ENCODE peak calls at places on chromosome 7, in five cellular contexts. D is WTC11, Z is hepatic stellate cell, E is HT1080, Y is Calu3. T is an unnamed sample.

GRCh38 chr7:106737202-106737562 is 76.2 kb upstream of the CCDC71L start:
- DNase-seq in D (no peak), Y (peak; percentile 4), Z (no peak), E (peak; percentile 55), T (no peak)

GRCh38 chr7:108824840-108825540 is 255.3 kb downstream of the DNAJB9 start:
- DNase-seq in Y (no peak), Z (no peak), E (peak; percentile 92), D (no peak), T (no peak)

GRCh38 chr7:77698042-77698625 is 1.9 kb downstream of the RSBN1L start:
- DNase-seq in Z (no peak), E (no peak), Y (no peak), D (no peak), T (no peak)

GRCh38 chr7:40964610-40965009 is 738.3 kb downstream of the INHBA start:
- DNase-seq in D (no peak), E (no peak), Y (no peak), Z (no peak), T (no peak)

GRCh38 chr7:76000566-76000965 is 6.2 kb upstream of the TMEM120A start:
- DNase-seq in E (no peak), Y (no peak), D (no peak), Z (no peak), T (no peak)

GRCh38 chr7:131173148-131173890 is 154.4 kb upstream of the MKLN1 start:
- DNase-seq in E (no peak), D (no peak), Y (no peak), Z (peak; percentile 66), T (no peak)

GRCh38 chr7:151917791-151918311 is 38.4 kb upstream of the GALNTL5 start:
- DNase-seq in D (no peak), Z (no peak), Y (no peak), E (no peak), T (no peak)

GRCh38 chr7:2157473-2158279 is 75.1 kb downstream of the MAD1L1 start:
- DNase-seq in D (peak; percentile 8), Z (peak; percentile 81), Y (no peak), E (peak; percentile 25), T (peak; percentile 63)

GRCh38 chr7:158541330-158542010 is 46.2 kb downstream of the PTPRN2 start:
- DNase-seq in E (no peak), D (no peak), Y (no peak), Z (no peak), T (no peak)

GRCh38 chr7:75662579-75663301 is 76.0 kb downstream of the HIP1 start:
- DNase-seq in Y (no peak), Z (no peak), D (no peak), E (no peak), T (no peak)

GRCh38 chr7:90736968-90737939 is 141.1 kb downstream of the CDK14 start:
- DNase-seq in Y (no peak), Z (no peak), E (peak; percentile 38), D (no peak), T (no peak)

GRCh38 chr7:23490357-23491131 is 20.3 kb upstream of the IGF2BP3 start:
- DNase-seq in D (peak; percentile 24), Z (peak; percentile 55), Y (no peak), E (no peak), T (no peak)

GRCh38 chr7:80659120-80660055 is 20.9 kb downstream of the CD36 start:
- DNase-seq in Z (peak; percentile 5), E (peak; percentile 29), Y (no peak), D (no peak), T (peak; percentile 19)

GRCh38 chr7:144787127-144787526 is 48.7 kb downstream of the TPK1 start:
- DNase-seq in E (no peak), D (no peak), Z (no peak), Y (no peak), T (no peak)

GRCh38 chr7:48255046-48255445 is 83.8 kb downstream of the ABCA13 start:
- DNase-seq in E (peak; percentile 17), D (no peak), Y (no peak), Z (no peak), T (no peak)

GRCh38 chr7:24920702-24921679 is 59.0 kb downstream of the OSBPL3 start:
- DNase-seq in Y (no peak), Z (no peak), D (no peak), E (no peak), T (no peak)

GRCh38 chr7:17598846-17599245 is 300.4 kb downstream of the AHR start:
- DNase-seq in D (no peak), Y (no peak), Z (no peak), E (no peak), T (no peak)

GRCh38 chr7:150405584-150406310 is 26.6 kb downstream of the ZNF775 start:
- DNase-seq in Z (no peak), Y (peak; percentile 7), D (peak; percentile 67), E (no peak), T (no peak)

GRCh38 chr7:33195264-33195663 is 65.9 kb downstream of the BBS9 start:
- DNase-seq in Y (no peak), D (no peak), Z (peak; percentile 21), E (peak; percentile 53), T (peak; percentile 45)

GRCh38 chr7:45644237-45644636 is 70.1 kb downstream of the ADCY1 start:
- DNase-seq in Y (no peak), Z (no peak), E (no peak), D (no peak), T (no peak)

GRCh38 chr7:130893441-130893894 is 159.5 kb upstream of the KLF14 start:
- DNase-seq in Z (peak; percentile 37), D (no peak), E (peak; percentile 65), Y (no peak), T (no peak)